ENCODE peak calls at places on chromosomes 3 and 15, in seven cellular contexts. A is foreskin fibroblast, O is BJ, W is HCT116, G is HL-60, R is cardiac fibroblast, T is heart left ventricle. L is an unnamed sample.
A peak's percentile ranks its signal among the peaks of the same experiment; 100 is the strongest.

GRCh38 chr3:144553301-144553700 is 581.7 kb downstream of the DIPK2A start:
- DNase-seq in A (no peak), O (no peak), W (no peak), G (no peak), R (no peak), T (no peak), L (no peak)

GRCh38 chr3:123536153-123536895 is 48.5 kb downstream of the HACD2 start:
- DNase-seq in A (no peak), O (no peak), W (no peak), G (no peak), R (no peak), T (no peak), L (no peak)

GRCh38 chr3:18445421-18446066 is 20.4 kb upstream of the SATB1 start:
- DNase-seq in A (peak; percentile 9), O (no peak), W (no peak), G (no peak), R (no peak), T (no peak), L (no peak)

GRCh38 chr3:59127071-59127470 is 77.2 kb upstream of the CFAP20DC start:
- DNase-seq in A (peak; percentile 74), O (peak; percentile 71), W (no peak), G (no peak), R (peak; percentile 60), T (no peak), L (no peak)

GRCh38 chr3:14812196-14812785 is 6.5 kb upstream of the FGD5 start:
- DNase-seq in A (no peak), O (no peak), W (no peak), G (no peak), R (no peak), T (no peak), L (no peak)

GRCh38 chr3:140857993-140858392 is 83.6 kb upstream of the SLC25A36 start:
- DNase-seq in A (no peak), O (no peak), W (no peak), G (no peak), R (no peak), T (no peak), L (no peak)

GRCh38 chr3:5057217-5057616 is 64.9 kb upstream of the ARL8B start:
- DNase-seq in A (no peak), O (no peak), W (no peak), G (no peak), R (no peak), T (no peak), L (no peak)

GRCh38 chr3:154779571-154779970 is 300.5 kb upstream of the MME start:
- DNase-seq in A (peak; percentile 55), O (no peak), W (no peak), G (no peak), R (peak; percentile 61), T (no peak), L (no peak)

GRCh38 chr3:171904829-171905228 is 61.7 kb downstream of the TMEM212 start:
- DNase-seq in A (peak; percentile 86), O (no peak), W (no peak), G (no peak), R (peak; percentile 1), T (no peak), L (no peak)

GRCh38 chr3:85576091-85576690 is 617.4 kb downstream of the CADM2 start:
- DNase-seq in A (peak; percentile 86), O (no peak), W (peak; percentile 24), G (peak; percentile 17), R (peak; percentile 77), T (peak; percentile 43), L (peak; percentile 66)

GRCh38 chr3:46091046-46091445 is 63.8 kb upstream of the XCR1 start:
- DNase-seq in A (no peak), O (no peak), W (no peak), G (no peak), R (no peak), T (peak; percentile 23), L (no peak)

GRCh38 chr3:60323180-60323579 is 928.1 kb downstream of the FHIT start:
- DNase-seq in A (no peak), O (no peak), W (no peak), G (no peak), R (no peak), T (no peak), L (no peak)

GRCh38 chr15:62391565-62392262 is 226.6 kb upstream of the C2CD4B start:
- DNase-seq in A (peak; percentile 87), O (no peak), W (no peak), G (no peak), R (peak; percentile 60), T (peak; percentile 43), L (peak; percentile 28)

GRCh38 chr15:93703092-93703785 is 528.1 kb upstream of the MCTP2 start:
- DNase-seq in A (no peak), O (no peak), W (no peak), G (no peak), R (no peak), T (no peak), L (no peak)

GRCh38 chr3:184574552-184575430 is 13.2 kb downstream of the EPHB3 start:
- DNase-seq in A (no peak), O (no peak), W (no peak), G (no peak), R (no peak), T (no peak), L (no peak)

GRCh38 chr3:188546835-188547670 is 393.1 kb downstream of the LPP start:
- DNase-seq in A (peak; percentile 63), O (peak; percentile 19), W (no peak), G (no peak), R (peak; percentile 70), T (no peak), L (no peak)

GRCh38 chr15:99399612-99400011 is 148.3 kb downstream of the LRRC28 start:
- DNase-seq in A (peak; percentile 15), O (no peak), W (no peak), G (no peak), R (no peak), T (no peak), L (no peak)

GRCh38 chr3:127424766-127425504 is 137.1 kb upstream of the PRR20G start:
- DNase-seq in A (no peak), O (no peak), W (no peak), G (no peak), R (no peak), T (peak; percentile 10), L (no peak)

GRCh38 chr15:44667039-44667360 is 3.5 kb upstream of the SPG11 start:
- DNase-seq in A (no peak), O (no peak), W (no peak), G (no peak), R (no peak), T (no peak), L (no peak)

GRCh38 chr3:194285024-194285858 is 65.9 kb downstream of the CPN2 start:
- DNase-seq in A (peak; percentile 61), O (no peak), W (no peak), G (no peak), R (peak; percentile 66), T (no peak), L (no peak)

GRCh38 chr15:59304807-59305206 is 67.9 kb downstream of the MYO1E start:
- DNase-seq in A (no peak), O (no peak), W (no peak), G (no peak), R (no peak), T (no peak), L (no peak)

GRCh38 chr3:31165399-31165860 is 271.0 kb upstream of the GADL1 start:
- DNase-seq in A (no peak), O (no peak), W (no peak), G (no peak), R (peak; percentile 33), T (no peak), L (no peak)

GRCh38 chr15:72313448-72313840 is 6.5 kb downstream of the CELF6 start:
- DNase-seq in A (no peak), O (no peak), W (no peak), G (no peak), R (no peak), T (no peak), L (no peak)

GRCh38 chr3:48588230-48588629 is 6.9 kb downstream of the COL7A1 start:
- DNase-seq in A (no peak), O (no peak), W (no peak), G (no peak), R (no peak), T (no peak), L (no peak)
- H3K4me3 ChIP-seq in A (no peak overlapping the region), O (no peak overlapping the region), W (no peak overlapping the region), G (no peak overlapping the region), R (no peak overlapping the region), T (no peak overlapping the region), L (no peak overlapping the region)

GRCh38 chr15:89408512-89409183 is 74.0 kb upstream of the POLG start:
- DNase-seq in A (peak; percentile 21), O (no peak), W (no peak), G (no peak), R (peak; percentile 19), T (no peak), L (no peak)
- H3K4me3 ChIP-seq in A (peak overlapping the region; percentile 16), O (no peak overlapping the region), W (no peak overlapping the region), G (no peak overlapping the region), R (peak overlapping the region; percentile 11), T (peak overlapping the region; percentile 31), L (no peak overlapping the region)

GRCh38 chr3:112043621-112044201 is 9.2 kb downstream of the TMPRSS7 start:
- DNase-seq in A (peak; percentile 84), O (no peak), W (peak; percentile 75), G (peak; percentile 17), R (peak; percentile 85), T (peak; percentile 38), L (peak; percentile 30)
- H3K4me3 ChIP-seq in A (no peak overlapping the region), O (no peak overlapping the region), W (peak overlapping the region; percentile 40), G (no peak overlapping the region), R (no peak overlapping the region), T (peak overlapping the region; percentile 7), L (peak overlapping the region; percentile 21)

GRCh38 chr15:100880139-100880896 is 687 bp downstream of the ALDH1A3 start:
- DNase-seq in A (no peak), O (no peak), W (no peak), G (no peak), R (no peak), T (no peak), L (no peak)

GRCh38 chr15:100881573-100882336 is 2.1 kb downstream of the ALDH1A3 start:
- DNase-seq in A (no peak), O (no peak), W (no peak), G (no peak), R (no peak), T (no peak), L (no peak)

GRCh38 chr15:100879046-100879445 is 585 bp upstream of the ALDH1A3 start:
- DNase-seq in A (no peak), O (no peak), W (no peak), G (no peak), R (no peak), T (no peak), L (no peak)

GRCh38 chr15:100879461-100880138 is at the start of gene ALDH1A3:
- DNase-seq in A (peak; percentile 55), O (no peak), W (peak; percentile 39), G (no peak), R (peak; percentile 42), T (peak; percentile 40), L (no peak)

DNA sequence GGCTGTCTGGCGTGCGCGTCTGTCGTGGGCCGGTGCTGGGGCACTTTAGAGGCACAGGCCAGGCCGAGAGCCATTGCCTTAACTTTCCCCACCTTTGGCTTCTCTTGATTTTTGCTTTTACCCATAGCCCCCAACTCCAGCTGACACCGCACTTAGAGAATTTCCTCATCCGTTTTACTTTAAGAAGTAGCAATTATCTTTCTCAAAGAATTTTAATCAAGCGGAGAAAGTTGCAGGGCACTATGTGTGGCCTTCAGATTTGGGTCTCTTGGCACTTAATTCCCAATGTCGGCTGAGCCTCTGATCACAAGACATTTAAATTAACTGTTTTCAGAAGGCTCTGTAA is 1.2 kb downstream of the ALDH1A3 start:
- DNase-seq in A (no peak), O (no peak), W (no peak), G (no peak), R (no peak), T (no peak), L (no peak)
- H3K4me3 ChIP-seq in A (no peak overlapping the region), O (no peak overlapping the region), W (peak overlapping the region; percentile 89), G (no peak overlapping the region), R (peak overlapping the region; percentile 55), T (peak overlapping the region; percentile 61), L (peak overlapping the region; percentile 62)